ENCODE peak calls at places on chromosomes 2 and 18, in six cellular contexts. One of them, this sample, is unnamed.

GRCh38 chr2:122868626-122869275 is 1113.3 kb downstream of the TSN start:
- DNase-seq in NCI-H1092: no peak
- DNase-seq in mammary epithelial cell: no peak
- DNase-seq in activated T-cell treated with anti-CD3 and anti-CD28 coated beads, Interleukin-2, amount 50 U/mL, for 24 hours: no peak
- DNase-seq in effector CD4-positive, alpha-beta T cell: no peak
- DNase-seq in RCC 7860: no peak
- DNase-seq in this sample: no peak

GRCh38 chr2:29663266-29663665 is 258.1 kb downstream of the ALK start:
- DNase-seq in effector CD4-positive, alpha-beta T cell: no peak
- DNase-seq in RCC 7860: peak; percentile 19
- DNase-seq in activated T-cell treated with anti-CD3 and anti-CD28 coated beads, Interleukin-2, amount 50 U/mL, for 24 hours: no peak
- DNase-seq in NCI-H1092: no peak
- DNase-seq in mammary epithelial cell: peak; percentile 73
- DNase-seq in this sample: no peak

GRCh38 chr2:8622199-8622911 is 59.5 kb upstream of the ID2 start:
- DNase-seq in NCI-H1092: no peak
- DNase-seq in mammary epithelial cell: no peak
- DNase-seq in activated T-cell treated with anti-CD3 and anti-CD28 coated beads, Interleukin-2, amount 50 U/mL, for 24 hours: peak; percentile 19
- DNase-seq in effector CD4-positive, alpha-beta T cell: no peak
- DNase-seq in RCC 7860: no peak
- DNase-seq in this sample: no peak

GRCh38 chr2:223725494-223725893 is 111.9 kb downstream of the AP1S3 start:
- DNase-seq in effector CD4-positive, alpha-beta T cell: no peak
- DNase-seq in activated T-cell treated with anti-CD3 and anti-CD28 coated beads, Interleukin-2, amount 50 U/mL, for 24 hours: no peak
- DNase-seq in RCC 7860: peak; percentile 87
- DNase-seq in NCI-H1092: no peak
- DNase-seq in mammary epithelial cell: peak; percentile 94
- DNase-seq in this sample: peak; percentile 11

GRCh38 chr2:55268907-55269611 is at the start of gene MTIF2:
- DNase-seq in mammary epithelial cell: peak; percentile 92
- DNase-seq in effector CD4-positive, alpha-beta T cell: peak; percentile 77
- DNase-seq in NCI-H1092: peak; percentile 84
- DNase-seq in activated T-cell treated with anti-CD3 and anti-CD28 coated beads, Interleukin-2, amount 50 U/mL, for 24 hours: peak; percentile 95
- DNase-seq in RCC 7860: peak; percentile 90
- DNase-seq in this sample: peak; percentile 57

GRCh38 chr2:121974919-121975654 is 219.6 kb downstream of the TSN start:
- DNase-seq in effector CD4-positive, alpha-beta T cell: peak; percentile 19
- DNase-seq in activated T-cell treated with anti-CD3 and anti-CD28 coated beads, Interleukin-2, amount 50 U/mL, for 24 hours: peak; percentile 58
- DNase-seq in NCI-H1092: peak; percentile 73
- DNase-seq in mammary epithelial cell: peak; percentile 63
- DNase-seq in RCC 7860: peak; percentile 62
- DNase-seq in this sample: peak; percentile 93

GRCh38 chr2:139383532-139383931 is 603.3 kb upstream of the NXPH2 start:
- DNase-seq in effector CD4-positive, alpha-beta T cell: no peak
- DNase-seq in RCC 7860: no peak
- DNase-seq in activated T-cell treated with anti-CD3 and anti-CD28 coated beads, Interleukin-2, amount 50 U/mL, for 24 hours: no peak
- DNase-seq in mammary epithelial cell: no peak
- DNase-seq in NCI-H1092: no peak
- DNase-seq in this sample: no peak

GRCh38 chr2:99850076-99850710 is 292.2 kb downstream of the AFF3 start:
- DNase-seq in NCI-H1092: no peak
- DNase-seq in RCC 7860: peak; percentile 93
- DNase-seq in activated T-cell treated with anti-CD3 and anti-CD28 coated beads, Interleukin-2, amount 50 U/mL, for 24 hours: no peak
- DNase-seq in mammary epithelial cell: no peak
- DNase-seq in effector CD4-positive, alpha-beta T cell: no peak
- DNase-seq in this sample: no peak

GRCh38 chr2:225070811-225071210 is 28.5 kb upstream of the DOCK10 start:
- DNase-seq in NCI-H1092: no peak
- DNase-seq in activated T-cell treated with anti-CD3 and anti-CD28 coated beads, Interleukin-2, amount 50 U/mL, for 24 hours: no peak
- DNase-seq in effector CD4-positive, alpha-beta T cell: no peak
- DNase-seq in RCC 7860: no peak
- DNase-seq in mammary epithelial cell: no peak
- DNase-seq in this sample: no peak

GRCh38 chr2:171550613-171551012 is 28.3 kb downstream of the CYBRD1 start:
- DNase-seq in RCC 7860: no peak
- DNase-seq in effector CD4-positive, alpha-beta T cell: no peak
- DNase-seq in mammary epithelial cell: no peak
- DNase-seq in activated T-cell treated with anti-CD3 and anti-CD28 coated beads, Interleukin-2, amount 50 U/mL, for 24 hours: no peak
- DNase-seq in NCI-H1092: no peak
- DNase-seq in this sample: no peak

GRCh38 chr2:65299246-65299645 is 71.6 kb downstream of the ACTR2 start:
- DNase-seq in mammary epithelial cell: peak; percentile 43
- DNase-seq in effector CD4-positive, alpha-beta T cell: no peak
- DNase-seq in NCI-H1092: no peak
- DNase-seq in RCC 7860: peak; percentile 90
- DNase-seq in activated T-cell treated with anti-CD3 and anti-CD28 coated beads, Interleukin-2, amount 50 U/mL, for 24 hours: peak; percentile 70
- DNase-seq in this sample: no peak

GRCh38 chr18:64734063-64734462 is 585.2 kb upstream of the LINC00305 start:
- DNase-seq in NCI-H1092: no peak
- DNase-seq in effector CD4-positive, alpha-beta T cell: no peak
- DNase-seq in RCC 7860: no peak
- DNase-seq in activated T-cell treated with anti-CD3 and anti-CD28 coated beads, Interleukin-2, amount 50 U/mL, for 24 hours: no peak
- DNase-seq in mammary epithelial cell: no peak
- DNase-seq in this sample: no peak

GRCh38 chr2:231614559-231615057 is 21.9 kb downstream of the TEX44 start:
- DNase-seq in RCC 7860: no peak
- DNase-seq in NCI-H1092: no peak
- DNase-seq in mammary epithelial cell: no peak
- DNase-seq in effector CD4-positive, alpha-beta T cell: no peak
- DNase-seq in activated T-cell treated with anti-CD3 and anti-CD28 coated beads, Interleukin-2, amount 50 U/mL, for 24 hours: no peak
- DNase-seq in this sample: no peak

GRCh38 chr2:33411765-33412164 is 64.7 kb upstream of the RASGRP3 start:
- DNase-seq in mammary epithelial cell: no peak
- DNase-seq in RCC 7860: no peak
- DNase-seq in effector CD4-positive, alpha-beta T cell: no peak
- DNase-seq in NCI-H1092: no peak
- DNase-seq in activated T-cell treated with anti-CD3 and anti-CD28 coated beads, Interleukin-2, amount 50 U/mL, for 24 hours: no peak
- DNase-seq in this sample: no peak

GRCh38 chr18:33472554-33472953 is 32.0 kb upstream of the CCDC178 start:
- DNase-seq in mammary epithelial cell: no peak
- DNase-seq in RCC 7860: no peak
- DNase-seq in activated T-cell treated with anti-CD3 and anti-CD28 coated beads, Interleukin-2, amount 50 U/mL, for 24 hours: no peak
- DNase-seq in effector CD4-positive, alpha-beta T cell: no peak
- DNase-seq in NCI-H1092: no peak
- DNase-seq in this sample: no peak

GRCh38 chr2:119251652-119252051 is 28.0 kb downstream of the STEAP3 start:
- DNase-seq in RCC 7860: no peak
- DNase-seq in activated T-cell treated with anti-CD3 and anti-CD28 coated beads, Interleukin-2, amount 50 U/mL, for 24 hours: no peak
- DNase-seq in effector CD4-positive, alpha-beta T cell: no peak
- DNase-seq in NCI-H1092: no peak
- DNase-seq in mammary epithelial cell: no peak
- DNase-seq in this sample: no peak

GRCh38 chr18:62325806-62326645 is 916 bp downstream of the TNFRSF11A start:
- DNase-seq in effector CD4-positive, alpha-beta T cell: no peak
- DNase-seq in activated T-cell treated with anti-CD3 and anti-CD28 coated beads, Interleukin-2, amount 50 U/mL, for 24 hours: peak; percentile 62
- DNase-seq in mammary epithelial cell: peak; percentile 17
- DNase-seq in NCI-H1092: peak; percentile 28
- DNase-seq in RCC 7860: no peak
- DNase-seq in this sample: no peak

GRCh38 chr2:2260691-2261268 is 70.3 kb downstream of the MYT1L start:
- DNase-seq in mammary epithelial cell: no peak
- DNase-seq in activated T-cell treated with anti-CD3 and anti-CD28 coated beads, Interleukin-2, amount 50 U/mL, for 24 hours: no peak
- DNase-seq in NCI-H1092: no peak
- DNase-seq in RCC 7860: peak; percentile 42
- DNase-seq in effector CD4-positive, alpha-beta T cell: no peak
- DNase-seq in this sample: no peak

GRCh38 chr2:127220102-127220806 is at the start of gene CYP27C1:
- DNase-seq in effector CD4-positive, alpha-beta T cell: no peak
- DNase-seq in activated T-cell treated with anti-CD3 and anti-CD28 coated beads, Interleukin-2, amount 50 U/mL, for 24 hours: no peak
- DNase-seq in RCC 7860: no peak
- DNase-seq in NCI-H1092: no peak
- DNase-seq in mammary epithelial cell: no peak
- DNase-seq in this sample: no peak

GRCh38 chr18:11784905-11785304 is 66.3 kb upstream of the CHMP1B start:
- DNase-seq in effector CD4-positive, alpha-beta T cell: no peak
- DNase-seq in activated T-cell treated with anti-CD3 and anti-CD28 coated beads, Interleukin-2, amount 50 U/mL, for 24 hours: no peak
- DNase-seq in RCC 7860: no peak
- DNase-seq in mammary epithelial cell: no peak
- DNase-seq in NCI-H1092: no peak
- DNase-seq in this sample: no peak

GRCh38 chr2:29242621-29243375 is 127.6 kb downstream of the CLIP4 start:
- DNase-seq in effector CD4-positive, alpha-beta T cell: no peak
- DNase-seq in activated T-cell treated with anti-CD3 and anti-CD28 coated beads, Interleukin-2, amount 50 U/mL, for 24 hours: no peak
- DNase-seq in NCI-H1092: no peak
- DNase-seq in mammary epithelial cell: no peak
- DNase-seq in RCC 7860: no peak
- DNase-seq in this sample: no peak

GRCh38 chr2:145984541-145984940 is 1464.6 kb upstream of the ZEB2 start:
- DNase-seq in mammary epithelial cell: peak; percentile 80
- DNase-seq in NCI-H1092: no peak
- DNase-seq in effector CD4-positive, alpha-beta T cell: no peak
- DNase-seq in RCC 7860: peak; percentile 78
- DNase-seq in activated T-cell treated with anti-CD3 and anti-CD28 coated beads, Interleukin-2, amount 50 U/mL, for 24 hours: no peak
- DNase-seq in this sample: no peak

GRCh38 chr2:237011196-237011595 is 74.5 kb upstream of the COPS8 start:
- DNase-seq in NCI-H1092: no peak
- DNase-seq in activated T-cell treated with anti-CD3 and anti-CD28 coated beads, Interleukin-2, amount 50 U/mL, for 24 hours: no peak
- DNase-seq in RCC 7860: no peak
- DNase-seq in mammary epithelial cell: no peak
- DNase-seq in effector CD4-positive, alpha-beta T cell: no peak
- DNase-seq in this sample: no peak

GRCh38 chr2:119174993-119175347 is 16.4 kb upstream of the C1QL2 start:
- DNase-seq in RCC 7860: no peak
- DNase-seq in effector CD4-positive, alpha-beta T cell: no peak
- DNase-seq in activated T-cell treated with anti-CD3 and anti-CD28 coated beads, Interleukin-2, amount 50 U/mL, for 24 hours: no peak
- DNase-seq in mammary epithelial cell: no peak
- DNase-seq in NCI-H1092: no peak
- DNase-seq in this sample: no peak

GRCh38 chr18:2880473-2880872 is 33.7 kb downstream of the EMILIN2 start:
- DNase-seq in NCI-H1092: no peak
- DNase-seq in mammary epithelial cell: no peak
- DNase-seq in RCC 7860: no peak
- DNase-seq in activated T-cell treated with anti-CD3 and anti-CD28 coated beads, Interleukin-2, amount 50 U/mL, for 24 hours: no peak
- DNase-seq in effector CD4-positive, alpha-beta T cell: no peak
- DNase-seq in this sample: no peak

GRCh38 chr2:119117891-119118882 is 40.4 kb downstream of the C1QL2 start:
- DNase-seq in RCC 7860: no peak
- DNase-seq in mammary epithelial cell: no peak
- DNase-seq in effector CD4-positive, alpha-beta T cell: no peak
- DNase-seq in activated T-cell treated with anti-CD3 and anti-CD28 coated beads, Interleukin-2, amount 50 U/mL, for 24 hours: no peak
- DNase-seq in NCI-H1092: no peak
- DNase-seq in this sample: no peak

GRCh38 chr2:71596011-71596410 is 142.7 kb downstream of the DYSF start:
- DNase-seq in RCC 7860: no peak
- DNase-seq in mammary epithelial cell: no peak
- DNase-seq in activated T-cell treated with anti-CD3 and anti-CD28 coated beads, Interleukin-2, amount 50 U/mL, for 24 hours: no peak
- DNase-seq in effector CD4-positive, alpha-beta T cell: no peak
- DNase-seq in NCI-H1092: no peak
- DNase-seq in this sample: no peak

GRCh38 chr2:232013701-232014353 is 52.3 kb downstream of the DIS3L2 start:
- DNase-seq in mammary epithelial cell: peak; percentile 93
- DNase-seq in effector CD4-positive, alpha-beta T cell: no peak
- DNase-seq in activated T-cell treated with anti-CD3 and anti-CD28 coated beads, Interleukin-2, amount 50 U/mL, for 24 hours: no peak
- DNase-seq in NCI-H1092: no peak
- DNase-seq in RCC 7860: peak; percentile 88
- DNase-seq in this sample: no peak

GRCh38 chr2:231965118-231965517 is 3.6 kb downstream of the DIS3L2 start:
- DNase-seq in effector CD4-positive, alpha-beta T cell: no peak
- DNase-seq in NCI-H1092: no peak
- DNase-seq in activated T-cell treated with anti-CD3 and anti-CD28 coated beads, Interleukin-2, amount 50 U/mL, for 24 hours: no peak
- DNase-seq in RCC 7860: no peak
- DNase-seq in mammary epithelial cell: no peak
- DNase-seq in this sample: no peak

GRCh38 chr2:10626837-10627236 is 62.9 kb downstream of the NOL10 start:
- DNase-seq in mammary epithelial cell: no peak
- DNase-seq in NCI-H1092: no peak
- DNase-seq in activated T-cell treated with anti-CD3 and anti-CD28 coated beads, Interleukin-2, amount 50 U/mL, for 24 hours: no peak
- DNase-seq in effector CD4-positive, alpha-beta T cell: no peak
- DNase-seq in RCC 7860: no peak
- DNase-seq in this sample: no peak